ENCODE peak calls at places on chromosomes 7 and 10, in six cellular contexts. L is DND-41, I is psoas muscle, N is endodermal cell, R is ovary, V is heart right ventricle. D is an unnamed sample. For H3K4me1 and H3K9me3, the result is how much of the 10 kb centered on the place peaks cover.

GRCh38 chr10:69367469-69367868 is 49.2 kb downstream of the TACR2 start:
- DNase-seq in L (no peak), I (no peak), N (no peak), R (no peak), V (no peak), D (no peak)

GRCh38 chr10:32005050-32005449 is 51.2 kb downstream of the KIF5B start:
- DNase-seq in L (peak), I (no peak), N (peak), R (no peak), V (no peak), D (no peak)

GRCh38 chr7:111025013-111025412 is 65.9 kb upstream of the LRRN3 start:
- DNase-seq in L (peak), I (no peak), N (no peak), R (no peak), V (no peak), D (no peak)

GRCh38 chr7:34454381-34454780 is 203.6 kb upstream of the NPSR1 start:
- DNase-seq in L (no peak), I (no peak), N (no peak), R (no peak), V (no peak), D (no peak)

GRCh38 chr7:618539-619355 is 99.1 kb upstream of the PDGFA start:
- DNase-seq in L (peak), I (peak), N (peak), R (no peak), V (no peak), D (no peak)

GRCh38 chr10:120823251-120823650 is 27.9 kb upstream of the WDR11 start:
- DNase-seq in L (no peak), I (no peak), N (no peak), R (no peak), V (no peak), D (no peak)

GRCh38 chr7:151684408-151685175 is 164.9 kb upstream of the RHEB start:
- DNase-seq in L (no peak), I (no peak), N (no peak), R (no peak), V (no peak), D (no peak)

GRCh38 chr10:83819609-83820008 is 319.7 kb upstream of the GHITM start:
- DNase-seq in L (no peak), I (no peak), N (no peak), R (no peak), V (no peak), D (no peak)

GRCh38 chr10:36606234-36606839 is 519.1 kb upstream of the ANKRD30A start:
- DNase-seq in L (no peak), I (no peak), N (no peak), R (no peak), V (no peak), D (no peak)

GRCh38 chr7:34837316-34837715 is 179.3 kb downstream of the NPSR1 start:
- DNase-seq in L (no peak), I (no peak), N (no peak), R (no peak), V (no peak), D (no peak)

GRCh38 chr10:101887762-101888161 is 44.2 kb upstream of the KCNIP2 start:
- DNase-seq in L (no peak), I (no peak), N (no peak), R (no peak), V (no peak), D (no peak)

GRCh38 chr10:46232084-46232483 is 54.7 kb upstream of the ANTXRL start:
- DNase-seq in L (no peak), I (no peak), N (peak), R (no peak), V (no peak), D (no peak)

GRCh38 chr10:78196964-78197363 is 163.3 kb downstream of the RPS24 start:
- DNase-seq in L (no peak), I (no peak), N (no peak), R (no peak), V (no peak), D (no peak)

GRCh38 chr10:133169173-133169947 is 9.3 kb downstream of the KNDC1 start:
- DNase-seq in L (no peak), I (no peak), N (peak), R (peak), V (no peak), D (no peak)

GRCh38 chr7:44897299-44897698 is 12.0 kb upstream of the PURB start:
- DNase-seq in L (no peak), I (no peak), N (no peak), R (no peak), V (no peak), D (no peak)

GRCh38 chr10:70494966-70495365 is 16.4 kb downstream of the PALD1 start:
- DNase-seq in L (no peak), I (no peak), N (no peak), R (no peak), V (peak), D (no peak)

GRCh38 chr7:2934211-2934731 is 90.2 kb upstream of the GNA12 start:
- DNase-seq in L (no peak), I (no peak), N (peak), R (no peak), V (no peak), D (no peak)

GRCh38 chr10:70169661-70170364 is 501 bp downstream of the SAR1A start:
- DNase-seq in L (no peak), I (no peak), N (no peak), R (no peak), V (no peak), D (no peak)

GRCh38 chr7:157730614-157731013 is 393.8 kb downstream of the DNAJB6 start:
- DNase-seq in L (no peak), I (no peak), N (no peak), R (no peak), V (no peak), D (no peak)

GRCh38 chr10:66980276-66980675 is 54.4 kb downstream of the LRRTM3 start:
- DNase-seq in L (no peak), I (no peak), N (no peak), R (no peak), V (no peak), D (no peak)

GRCh38 chr10:73956476-73957338 is 41.2 kb upstream of the VCL start:
- DNase-seq in L (peak), I (no peak), N (no peak), R (no peak), V (no peak), D (peak)

GRCh38 chr10:29839826-29840515 is 205.2 kb upstream of the SVIL start:
- DNase-seq in L (no peak), I (no peak), N (peak), R (no peak), V (no peak), D (no peak)

GRCh38 chr10:27995311-27995710 is 3.6 kb downstream of the ODAD2 start:
- DNase-seq in L (no peak), I (no peak), N (no peak), R (no peak), V (no peak), D (no peak)

GRCh38 chr10:76453997-76454396 is 1022.6 kb downstream of the LRMDA start:
- DNase-seq in L (no peak), I (no peak), N (no peak), R (no peak), V (no peak), D (no peak)

GRCh38 chr7:99476107-99476506 is 3.4 kb downstream of the ZNF789 start:
- DNase-seq in L (no peak), I (no peak), N (no peak), R (no peak), V (no peak), D (no peak)

GRCh38 chr10:53836638-53837037 is 964.4 kb downstream of the PCDH15 start:
- DNase-seq in L (no peak), I (no peak), N (no peak), R (no peak), V (no peak), D (no peak)

GRCh38 chr7:51081270-51081890 is 235.2 kb downstream of the COBL start:
- DNase-seq in L (no peak), I (no peak), N (no peak), R (no peak), V (no peak), D (peak)

GRCh38 chr7:39541493-39541892 is 24.7 kb upstream of the YAE1 start:
- DNase-seq in L (no peak), I (no peak), N (no peak), R (no peak), V (no peak), D (no peak)

GRCh38 chr7:72025381-72025960 is 386.7 kb downstream of the CALN1 start:
- DNase-seq in L (no peak), I (no peak), N (no peak), R (no peak), V (no peak), D (no peak)

GRCh38 chr10:99353182-99353581 is 24.0 kb downstream of the CNNM1 start:
- DNase-seq in L (no peak), I (no peak), N (no peak), R (no peak), V (no peak), D (no peak)

GRCh38 chr10:70925377-70926214 is 37.2 kb upstream of the PCBD1 start:
- DNase-seq in L (peak), I (peak), N (peak), R (peak), V (peak), D (no peak)

GRCh38 chr7:79933144-79933543 is 201.5 kb upstream of the GNAI1 start:
- DNase-seq in L (no peak), I (no peak), N (no peak), R (no peak), V (no peak), D (no peak)

GRCh38 chr10:60807499-60807898 is 29.2 kb downstream of the CDK1 start:
- DNase-seq in L (no peak), I (no peak), N (no peak), R (no peak), V (no peak), D (no peak)

GRCh38 chr7:2522780-2523433 is 3.3 kb downstream of the LFNG start:
- DNase-seq in L (no peak), I (no peak), N (peak), R (no peak), V (no peak), D (no peak)

GRCh38 chr7:36506820-36507219 is 117.2 kb downstream of the ANLN start:
- DNase-seq in L (no peak), I (no peak), N (no peak), R (no peak), V (no peak), D (no peak)

GRCh38 chr10:102776779-102777417 is 33.1 kb downstream of the WBP1L start:
- DNase-seq in L (peak), I (peak), N (peak), R (peak), V (peak), D (peak)

GRCh38 chr7:8190121-8190895 is 71.7 kb downstream of the ICA1 start:
- DNase-seq in L (peak), I (no peak), N (peak), R (peak), V (peak), D (no peak)

GRCh38 chr7:101817031-101817929 is at the start of gene CUX1:
- DNase-seq in L (peak), I (peak), N (peak), R (peak), V (no peak), D (peak)

GRCh38 chr7:37729160-37729559 is 45.6 kb downstream of the GPR141 start:
- DNase-seq in L (no peak), I (no peak), N (no peak), R (no peak), V (peak), D (no peak)

GRCh38 chr7:129367700-129368388 is 66.4 kb upstream of the STRIP2 start:
- DNase-seq in L (peak), I (peak), N (peak), R (peak), V (peak), D (peak)

GRCh38 chr7:105014725-105015630 is 973 bp downstream of the KMT2E start:
- DNase-seq in L (peak), I (peak), N (peak), R (peak), V (peak), D (peak)
- H3K4me1 ChIP-seq in L (half or more), I (under half), N (under half), R (under half), V (under half), D (under half)

DNA sequence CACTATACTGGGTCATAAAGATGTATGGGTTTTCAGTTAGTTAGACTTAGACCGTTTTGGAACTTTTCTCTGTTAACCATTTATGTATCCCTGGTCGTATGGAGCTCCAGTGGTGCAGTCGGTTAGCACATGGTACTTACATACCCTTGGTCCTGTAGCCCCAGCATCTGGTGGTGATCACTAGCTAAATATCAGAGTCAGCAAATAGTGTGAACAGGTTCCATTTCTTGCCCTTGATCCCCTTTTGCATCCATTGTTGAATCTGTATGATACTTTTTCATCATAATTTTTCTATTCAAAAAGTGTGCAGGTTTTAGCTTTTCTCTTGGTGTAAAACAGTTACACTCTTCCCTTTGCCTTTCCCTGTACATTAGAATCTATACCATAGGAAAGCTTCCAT is 15.9 kb downstream of the NIPSNAP2 start:
- DNase-seq in L (no peak), I (no peak), N (no peak), R (no peak), V (no peak), D (no peak)
- H3K9me3 ChIP-seq in L (under half), I (under half), N (under half), R (under half), V (under half), D (under half)

GRCh38 chr10:93548376-93549071 is 17.9 kb upstream of the FFAR4 start:
- DNase-seq in L (no peak), I (no peak), N (peak), R (no peak), V (no peak), D (no peak)
- H3K4me1 ChIP-seq in L (under half), I (under half), N (under half), R (under half), V (under half), D (under half)

GRCh38 chr10:131403936-131404335 is 92.4 kb upstream of the TCERG1L start:
- DNase-seq in L (no peak), I (no peak), N (no peak), R (no peak), V (no peak), D (no peak)

GRCh38 chr10:131404886-131405285 is 93.4 kb upstream of the TCERG1L start:
- DNase-seq in L (no peak), I (no peak), N (no peak), R (no peak), V (no peak), D (no peak)

GRCh38 chr10:131402771-131403723 is 91.5 kb upstream of the TCERG1L start:
- DNase-seq in L (no peak), I (no peak), N (no peak), R (no peak), V (no peak), D (no peak)

GRCh38 chr10:131406676-131407392 is 95.3 kb upstream of the TCERG1L start:
- DNase-seq in L (no peak), I (no peak), N (no peak), R (no peak), V (no peak), D (no peak)
- H3K9me3 ChIP-seq in L (under half), I (under half), N (under half), R (under half), V (under half), D (under half)

GRCh38 chr7:81884817-81885216 is 115.0 kb upstream of the HGF start:
- DNase-seq in L (no peak), I (no peak), N (no peak), R (no peak), V (no peak), D (no peak)

GRCh38 chr7:81883801-81884393 is 114.0 kb upstream of the HGF start:
- DNase-seq in L (no peak), I (no peak), N (no peak), R (no peak), V (no peak), D (no peak)

GRCh38 chr7:81886211-81886764 is 116.4 kb upstream of the HGF start:
- DNase-seq in L (no peak), I (no peak), N (no peak), R (no peak), V (no peak), D (no peak)

GRCh38 chr7:81877890-81878289 is 108.0 kb upstream of the HGF start:
- DNase-seq in L (no peak), I (no peak), N (no peak), R (no peak), V (no peak), D (no peak)

DNA sequence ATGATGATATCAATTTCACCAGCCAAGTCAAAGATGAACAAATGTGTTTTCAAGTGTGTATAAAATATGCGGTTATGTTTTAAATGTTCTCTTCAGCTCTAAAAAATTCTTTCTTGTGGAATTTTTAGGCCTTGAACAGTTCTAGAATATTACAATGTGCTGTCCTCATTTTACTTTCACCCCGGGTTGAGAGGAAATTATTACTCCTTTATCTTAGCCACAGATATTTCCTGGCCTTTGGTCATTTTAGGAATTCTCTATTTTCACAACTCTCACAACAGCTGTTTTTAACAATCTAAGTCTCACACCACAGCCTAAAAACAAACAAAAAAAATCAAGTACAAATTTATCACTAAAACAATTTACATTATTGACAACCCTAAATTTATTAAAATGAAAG is 112.2 kb upstream of the HGF start:
- DNase-seq in L (no peak), I (no peak), N (no peak), R (no peak), V (no peak), D (no peak)
- H3K4me1 ChIP-seq in L (under half), I (under half), N (under half), R (under half), V (under half), D (under half)

GRCh38 chr10:130769146-130770017 is 542.1 kb downstream of the TCERG1L start:
- DNase-seq in L (no peak), I (peak), N (no peak), R (no peak), V (no peak), D (no peak)
- H3K9me3 ChIP-seq in L (under half), I (under half), N (under half), R (under half), V (under half), D (under half)

GRCh38 chr10:125112697-125113494 is 47.5 kb downstream of the CTBP2 start:
- DNase-seq in L (no peak), I (peak), N (no peak), R (no peak), V (no peak), D (no peak)
- H3K4me1 ChIP-seq in L (under half), I (under half), N (under half), R (under half), V (under half), D (under half)

DNA sequence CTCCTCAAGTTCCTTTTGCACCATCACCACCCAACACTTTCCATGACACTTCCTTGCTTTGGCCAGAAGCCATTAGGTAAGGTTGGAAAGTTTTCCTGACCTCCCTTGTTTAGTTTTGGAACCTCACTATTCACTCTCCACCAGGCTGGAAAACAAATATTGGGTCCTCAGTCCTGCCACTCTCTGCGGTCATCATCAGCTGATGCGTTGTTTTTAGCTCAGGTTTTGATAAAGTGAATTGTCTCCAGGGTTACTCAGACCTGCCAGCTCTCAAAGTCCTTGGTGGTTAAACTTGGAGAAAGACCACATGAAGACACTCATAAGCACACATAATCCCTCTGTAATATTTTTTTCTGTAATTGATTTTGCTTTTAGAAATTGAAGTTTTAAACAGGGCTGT is 55.5 kb downstream of the CCDC186 start:
- DNase-seq in L (no peak), I (no peak), N (no peak), R (no peak), V (no peak), D (no peak)
- H3K9me3 ChIP-seq in L (under half), I (under half), N (under half), R (under half), V (under half), D (under half)

D was measured in ascending aorta.